ENCODE peak calls at places on chromosomes 2 and 18, in five cellular contexts. One of them, this sample, is unnamed.

GRCh38 chr2:121128741-121129659 is 156.0 kb downstream of the TFCP2L1 start:
- DNase-seq in cardiac muscle cell: peak
- DNase-seq in GM13976: peak
- DNase-seq in nephron progenitor cell: peak
- DNase-seq in GM20000: no peak
- DNase-seq in this sample: peak

GRCh38 chr18:34866739-34867138 is 156.6 kb downstream of the DTNA start:
- DNase-seq in GM20000: no peak
- DNase-seq in GM13976: no peak
- DNase-seq in cardiac muscle cell: peak
- DNase-seq in nephron progenitor cell: no peak
- DNase-seq in this sample: no peak

GRCh38 chr2:43482974-43483373 is 112.9 kb downstream of the THADA start:
- DNase-seq in GM13976: no peak
- DNase-seq in cardiac muscle cell: peak
- DNase-seq in nephron progenitor cell: no peak
- DNase-seq in GM20000: no peak
- DNase-seq in this sample: no peak

GRCh38 chr2:121805767-121806145 is 50.3 kb downstream of the TSN start:
- DNase-seq in GM13976: no peak
- DNase-seq in cardiac muscle cell: no peak
- DNase-seq in nephron progenitor cell: no peak
- DNase-seq in GM20000: no peak
- DNase-seq in this sample: no peak

GRCh38 chr2:220370764-220371163 is 743.3 kb downstream of the SLC4A3 start:
- DNase-seq in nephron progenitor cell: no peak
- DNase-seq in cardiac muscle cell: no peak
- DNase-seq in GM13976: no peak
- DNase-seq in GM20000: no peak
- DNase-seq in this sample: no peak

GRCh38 chr18:56124186-56124585 is 514.2 kb downstream of the TXNL1 start:
- DNase-seq in cardiac muscle cell: peak
- DNase-seq in GM20000: no peak
- DNase-seq in GM13976: no peak
- DNase-seq in nephron progenitor cell: no peak
- DNase-seq in this sample: no peak

GRCh38 chr2:134260726-134261125 is 6.9 kb downstream of the MGAT5 start:
- DNase-seq in nephron progenitor cell: no peak
- DNase-seq in GM13976: no peak
- DNase-seq in cardiac muscle cell: peak
- DNase-seq in GM20000: no peak
- DNase-seq in this sample: no peak

GRCh38 chr18:72652990-72653593 is 109.0 kb upstream of the CBLN2 start:
- DNase-seq in GM13976: peak
- DNase-seq in nephron progenitor cell: peak
- DNase-seq in GM20000: peak
- DNase-seq in cardiac muscle cell: no peak
- DNase-seq in this sample: peak

GRCh38 chr2:198950813-198951212 is 506.9 kb downstream of the SATB2 start:
- DNase-seq in GM20000: no peak
- DNase-seq in nephron progenitor cell: no peak
- DNase-seq in GM13976: no peak
- DNase-seq in cardiac muscle cell: no peak
- DNase-seq in this sample: no peak

GRCh38 chr2:198945496-198945895 is 512.2 kb downstream of the SATB2 start:
- DNase-seq in GM20000: no peak
- DNase-seq in nephron progenitor cell: no peak
- DNase-seq in cardiac muscle cell: no peak
- DNase-seq in GM13976: no peak
- DNase-seq in this sample: no peak
- TF ChIP-seq CTCF in GM20000: no peak
- TF ChIP-seq CTCF in nephron progenitor cell: no peak
- TF ChIP-seq CTCF in cardiac muscle cell: no peak
- TF ChIP-seq CTCF in GM13976: no peak
- TF ChIP-seq CTCF in this sample: no peak

DNA sequence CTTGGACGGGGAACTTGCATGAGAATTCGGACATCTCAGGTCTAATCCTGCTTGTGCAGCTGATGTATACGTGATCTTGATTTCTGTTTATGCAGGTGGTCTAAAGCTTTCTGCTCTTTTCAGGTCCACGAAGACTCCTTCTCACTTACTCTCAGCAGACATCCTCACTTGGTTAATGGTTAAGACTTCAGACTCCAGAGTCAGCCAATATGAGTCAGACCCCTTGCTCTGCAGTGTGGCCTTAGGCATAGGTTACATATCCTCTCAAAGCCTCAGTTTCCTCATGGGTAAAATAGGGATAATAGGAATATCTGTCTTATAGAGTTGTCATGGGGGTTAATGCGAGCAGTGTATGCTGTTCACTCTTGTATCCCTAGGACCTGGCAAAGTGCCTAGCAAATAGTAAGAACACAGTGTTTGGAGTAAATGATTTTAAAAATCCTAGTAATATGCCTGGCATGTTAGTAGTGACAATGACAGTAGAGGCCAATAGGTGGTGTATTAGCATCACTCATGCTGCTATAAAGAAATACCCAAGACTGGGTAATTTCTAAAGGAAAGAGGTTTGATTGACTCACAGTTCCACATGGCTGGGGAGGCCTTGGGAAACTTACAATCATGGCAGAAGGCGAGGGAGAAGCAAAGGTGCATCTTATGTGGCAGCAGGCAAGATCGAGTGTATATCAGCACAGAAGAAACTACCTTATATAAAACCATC is 42.3 kb downstream of the XRCC5 start:
- DNase-seq in GM20000: no peak
- DNase-seq in nephron progenitor cell: no peak
- DNase-seq in GM13976: no peak
- DNase-seq in cardiac muscle cell: peak
- DNase-seq in this sample: no peak
- TF ChIP-seq CTCF in GM20000: no peak
- TF ChIP-seq CTCF in nephron progenitor cell: no peak
- TF ChIP-seq CTCF in GM13976: no peak
- TF ChIP-seq CTCF in cardiac muscle cell: peak
- TF ChIP-seq CTCF in this sample: no peak

DNA sequence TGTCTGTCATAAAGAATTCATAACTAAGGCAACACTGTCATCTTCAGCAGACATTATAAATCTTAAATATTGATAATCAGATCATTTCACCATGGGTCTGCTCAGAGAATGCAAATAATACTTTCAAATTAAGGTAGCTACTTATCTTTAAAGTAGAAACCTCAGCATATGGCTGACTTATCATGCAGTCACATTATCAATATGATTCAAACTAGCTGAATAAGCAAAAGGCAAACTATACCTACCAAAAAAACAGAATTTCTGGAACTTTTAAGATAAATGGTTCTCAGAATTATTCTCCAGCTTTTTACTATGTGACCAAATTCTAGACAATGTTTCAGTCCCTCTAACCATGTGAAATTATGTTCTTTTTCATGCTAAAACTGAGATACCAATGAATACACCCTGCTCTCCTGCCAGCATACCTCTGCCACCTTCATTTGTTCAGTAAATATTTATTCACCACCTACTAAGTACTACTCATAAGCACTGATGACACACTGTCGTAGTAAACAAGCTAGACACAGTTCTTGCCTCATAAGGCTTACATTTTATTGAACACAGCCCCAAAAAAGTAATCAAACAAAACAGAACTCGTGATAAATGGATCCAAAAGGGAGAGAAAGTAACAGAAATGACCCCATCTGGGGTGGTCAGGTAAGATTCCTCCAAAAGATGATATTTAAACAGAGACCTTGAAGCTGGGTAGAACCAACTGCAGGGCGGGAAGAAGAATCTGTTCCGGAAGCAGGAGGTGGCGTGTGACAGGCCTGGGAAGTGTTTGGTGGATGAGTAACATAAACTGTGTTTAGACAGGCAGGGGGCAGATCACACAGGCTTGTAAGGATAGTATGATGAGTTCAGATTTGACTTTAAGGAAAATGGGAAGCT is 17.7 kb downstream of the SPIRE1 start:
- DNase-seq in nephron progenitor cell: no peak
- DNase-seq in GM20000: no peak
- DNase-seq in cardiac muscle cell: peak
- DNase-seq in GM13976: no peak
- DNase-seq in this sample: no peak
- TF ChIP-seq CTCF in nephron progenitor cell: no peak
- TF ChIP-seq CTCF in GM20000: no peak
- TF ChIP-seq CTCF in cardiac muscle cell: no peak
- TF ChIP-seq CTCF in GM13976: no peak
- TF ChIP-seq CTCF in this sample: no peak

GRCh38 chr2:234493117-234493516 is 3.8 kb downstream of the ARL4C start:
- DNase-seq in GM20000: no peak
- DNase-seq in nephron progenitor cell: peak
- DNase-seq in cardiac muscle cell: no peak
- DNase-seq in GM13976: no peak
- DNase-seq in this sample: no peak
- TF ChIP-seq CTCF in GM20000: no peak
- TF ChIP-seq CTCF in nephron progenitor cell: no peak
- TF ChIP-seq CTCF in cardiac muscle cell: no peak
- TF ChIP-seq CTCF in GM13976: no peak
- TF ChIP-seq CTCF in this sample: no peak

DNA sequence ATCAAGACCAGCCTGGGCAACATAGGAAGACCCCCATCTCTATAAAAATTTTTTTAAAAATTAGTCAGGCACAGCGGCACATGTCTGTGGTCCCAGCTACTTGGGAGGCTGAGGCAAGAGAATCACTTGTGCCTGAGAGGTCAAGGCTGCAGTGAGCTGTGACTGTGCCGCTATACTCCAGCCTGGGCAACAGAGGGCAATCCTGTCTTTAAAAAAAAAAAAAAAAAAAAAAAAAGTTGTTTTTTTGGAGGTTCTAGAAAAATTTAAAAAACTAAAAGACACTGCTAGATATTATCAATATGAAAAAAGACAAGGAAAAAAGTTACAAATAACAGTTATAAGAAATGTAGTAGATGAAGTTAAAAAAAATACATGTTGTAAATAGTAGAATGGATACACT is 56.1 kb upstream of the C2orf15 start:
- DNase-seq in nephron progenitor cell: peak
- DNase-seq in GM20000: no peak
- DNase-seq in cardiac muscle cell: peak
- DNase-seq in GM13976: no peak
- DNase-seq in this sample: no peak
- TF ChIP-seq CTCF in nephron progenitor cell: no peak
- TF ChIP-seq CTCF in GM20000: no peak
- TF ChIP-seq CTCF in cardiac muscle cell: peak
- TF ChIP-seq CTCF in GM13976: peak
- TF ChIP-seq CTCF in this sample: peak

GRCh38 chr2:218292700-218293014 is 354 bp upstream of the TMBIM1 start:
- DNase-seq in cardiac muscle cell: no peak
- DNase-seq in nephron progenitor cell: no peak
- DNase-seq in GM13976: no peak
- DNase-seq in GM20000: no peak
- DNase-seq in this sample: no peak

GRCh38 chr2:218293715-218294429 is 1.6 kb upstream of the TMBIM1 start:
- DNase-seq in GM13976: no peak
- DNase-seq in cardiac muscle cell: no peak
- DNase-seq in nephron progenitor cell: no peak
- DNase-seq in GM20000: no peak
- DNase-seq in this sample: no peak

GRCh38 chr2:218290316-218291261 is 1.7 kb downstream of the TMBIM1 start:
- DNase-seq in nephron progenitor cell: no peak
- DNase-seq in GM13976: peak
- DNase-seq in cardiac muscle cell: no peak
- DNase-seq in GM20000: peak
- DNase-seq in this sample: peak

GRCh38 chr2:218291318-218291933 is 877 bp downstream of the TMBIM1 start:
- DNase-seq in GM13976: no peak
- DNase-seq in cardiac muscle cell: peak
- DNase-seq in nephron progenitor cell: no peak
- DNase-seq in GM20000: no peak
- DNase-seq in this sample: no peak

GRCh38 chr2:218291934-218292699 is at the start of gene TMBIM1:
- DNase-seq in cardiac muscle cell: peak
- DNase-seq in GM13976: peak
- DNase-seq in GM20000: peak
- DNase-seq in nephron progenitor cell: peak
- DNase-seq in this sample: peak
- TF ChIP-seq CTCF in cardiac muscle cell: peak
- TF ChIP-seq CTCF in GM13976: peak
- TF ChIP-seq CTCF in GM20000: peak
- TF ChIP-seq CTCF in nephron progenitor cell: peak
- TF ChIP-seq CTCF in this sample: peak

GRCh38 chr2:230422149-230422548 is 6.1 kb downstream of the SP100 start:
- DNase-seq in nephron progenitor cell: no peak
- DNase-seq in GM13976: no peak
- DNase-seq in cardiac muscle cell: peak
- DNase-seq in GM20000: no peak
- DNase-seq in this sample: no peak
- TF ChIP-seq CTCF in nephron progenitor cell: no peak
- TF ChIP-seq CTCF in GM13976: no peak
- TF ChIP-seq CTCF in cardiac muscle cell: peak
- TF ChIP-seq CTCF in GM20000: no peak
- TF ChIP-seq CTCF in this sample: no peak